ENCODE peak calls at places on chromosomes 3 and 15, in ten cellular contexts. Y is endothelial cell of umbilical vein, E is uterus, Q is tibial nerve, Z is transverse colon, K is BJ, T is GM23248, H is pancreas, G is fibroblast of the aortic adventitia, A is tibial artery. S is an unnamed sample.
A peak's percentile ranks its signal among the peaks of the same experiment; 100 is the strongest.

GRCh38 chr3:126546549-126547239 is 12.0 kb downstream of the C3orf22 start:
- DNase-seq in K (no peak), E (peak; percentile 4), A (peak; percentile 49), Z (peak; percentile 1), T (no peak), Q (no peak), H (no peak), G (no peak), Y (no peak), S (no peak)

GRCh38 chr3:34155108-34155507 is 356.7 kb downstream of the PDCD6IP start:
- DNase-seq in T (no peak), E (no peak), Z (no peak), Y (no peak), K (no peak), A (no peak), G (no peak), Q (no peak), H (no peak), S (no peak)

GRCh38 chr3:39065197-39065596 is 13.4 kb downstream of the WDR48 start:
- DNase-seq in K (no peak), G (peak; percentile 39), T (peak; percentile 78), A (no peak), Z (peak; percentile 20), E (no peak), H (no peak), Q (no peak), Y (peak; percentile 29), S (no peak)

GRCh38 chr15:42707068-42707467 is 29.9 kb downstream of the CDAN1 start:
- DNase-seq in G (peak; percentile 72), A (no peak), K (no peak), E (no peak), Q (no peak), H (no peak), T (peak; percentile 52), Z (no peak), Y (peak; percentile 72), S (peak; percentile 100)

GRCh38 chr3:197394464-197395321 is 96.3 kb upstream of the DLG1 start:
- DNase-seq in Y (peak; percentile 94), Q (peak; percentile 27), H (no peak), E (peak; percentile 83), Z (no peak), A (peak; percentile 37), G (peak; percentile 99), T (peak; percentile 100), K (peak; percentile 82), S (peak; percentile 98)

GRCh38 chr15:70856884-70857546 is 3.1 kb upstream of the LARP6 start:
- DNase-seq in Z (peak; percentile 47), G (peak; percentile 100), Y (peak; percentile 99), H (no peak), E (peak; percentile 94), Q (peak; percentile 78), K (peak; percentile 98), T (peak; percentile 98), A (peak; percentile 91), S (peak; percentile 79)

GRCh38 chr3:47104259-47104658 is 59.7 kb downstream of the SETD2 start:
- DNase-seq in A (no peak), K (no peak), E (no peak), Z (no peak), T (no peak), Y (no peak), H (no peak), Q (no peak), G (no peak), S (no peak)

GRCh38 chr15:62896380-62896866 is 146.1 kb upstream of the TPM1 start:
- DNase-seq in H (no peak), Q (no peak), T (no peak), E (no peak), A (no peak), Z (no peak), G (no peak), Y (no peak), K (no peak), S (peak; percentile 13)

GRCh38 chr15:101039461-101039860 is 120.3 kb downstream of the LRRK1 start:
- DNase-seq in Q (no peak), G (peak; percentile 88), K (no peak), T (no peak), H (no peak), A (peak; percentile 27), Z (peak; percentile 2), E (peak; percentile 37), Y (peak; percentile 21), S (no peak)

GRCh38 chr3:120177907-120178306 is 83.7 kb upstream of the GSK3B start:
- DNase-seq in K (no peak), E (no peak), G (no peak), Z (no peak), Y (no peak), A (no peak), Q (no peak), H (no peak), T (peak; percentile 30), S (no peak)
- H3K4me3 ChIP-seq in K (no peak overlapping the region), E (no peak overlapping the region), G (no peak overlapping the region), Z (no peak overlapping the region), Y (no peak overlapping the region), A (no peak overlapping the region), Q (no peak overlapping the region), H (no peak overlapping the region), T (peak overlapping the region; percentile 62), S (no peak overlapping the region)

GRCh38 chr15:99929266-99929665 is 196.0 kb upstream of the LYSMD4 start:
- DNase-seq in H (no peak), Q (no peak), K (no peak), A (no peak), T (no peak), Y (no peak), G (no peak), Z (no peak), E (no peak), S (no peak)

GRCh38 chr15:99925661-99926461 is 192.6 kb upstream of the LYSMD4 start:
- DNase-seq in H (peak; percentile 86), K (no peak), Q (peak; percentile 31), A (peak; percentile 78), Y (peak; percentile 16), T (peak; percentile 29), E (peak; percentile 66), G (no peak), Z (peak; percentile 83), S (peak; percentile 23)

GRCh38 chr15:99930696-99931095 is 197.5 kb upstream of the LYSMD4 start:
- DNase-seq in Z (no peak), T (no peak), A (no peak), Y (no peak), E (no peak), Q (no peak), H (no peak), G (no peak), K (no peak), S (no peak)

GRCh38 chr15:99931703-99932603 is 198.7 kb upstream of the LYSMD4 start:
- DNase-seq in E (no peak), Z (no peak), K (no peak), H (no peak), Q (no peak), G (no peak), A (no peak), T (peak; percentile 12), Y (no peak), S (no peak)

GRCh38 chr15:99928429-99928981 is 195.3 kb upstream of the LYSMD4 start:
- DNase-seq in G (peak; percentile 68), Q (peak; percentile 71), E (peak; percentile 72), Y (peak; percentile 54), A (peak; percentile 90), K (no peak), T (peak; percentile 84), H (peak; percentile 83), Z (peak; percentile 87), S (peak; percentile 17)
- H3K4me3 ChIP-seq in G (peak overlapping the region; percentile 71), Q (peak overlapping the region; percentile 44), E (peak overlapping the region; percentile 33), Y (peak overlapping the region; percentile 17), A (peak overlapping the region; percentile 62), K (peak overlapping the region; percentile 37), T (peak overlapping the region; percentile 56), H (no peak overlapping the region), Z (peak overlapping the region; percentile 27), S (peak overlapping the region; percentile 2)

DNA sequence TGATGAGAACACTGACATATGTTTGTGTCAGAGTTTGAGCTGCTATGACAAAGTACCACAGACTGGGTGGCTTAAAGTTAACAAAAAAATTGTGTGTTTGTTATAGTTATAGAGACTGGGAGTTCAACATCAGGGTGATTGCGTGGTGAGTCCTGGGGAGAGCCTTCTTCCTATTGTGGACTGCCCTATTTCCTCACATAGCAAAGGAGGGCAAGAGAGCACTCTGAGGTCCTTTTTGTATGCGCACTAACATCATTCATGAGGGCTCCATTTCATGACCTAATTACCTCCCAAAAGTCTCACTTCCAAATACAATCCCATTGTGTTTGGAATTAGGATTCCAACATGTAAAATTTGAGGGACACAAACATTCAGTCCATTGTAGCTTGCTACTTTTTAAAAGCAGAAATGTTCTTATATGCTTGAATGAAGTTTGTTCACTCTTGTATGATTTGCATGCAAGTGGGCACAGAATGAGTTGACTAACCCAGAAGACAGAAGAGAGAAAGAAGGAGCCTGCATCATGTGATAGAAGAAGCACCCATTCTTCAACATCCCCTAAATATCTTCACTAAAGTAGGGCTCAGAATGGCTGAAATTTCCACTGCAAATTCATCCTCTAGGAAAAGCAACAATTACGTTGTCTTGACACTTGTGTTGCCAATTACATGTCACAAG is 18.9 kb upstream of the ALCAM start:
- DNase-seq in G (no peak), Y (no peak), A (no peak), Z (no peak), H (no peak), T (no peak), E (no peak), K (no peak), Q (no peak), S (no peak)
- H3K4me3 ChIP-seq in G (no peak overlapping the region), Y (no peak overlapping the region), A (no peak overlapping the region), Z (no peak overlapping the region), H (no peak overlapping the region), T (no peak overlapping the region), E (no peak overlapping the region), K (no peak overlapping the region), Q (no peak overlapping the region), S (no peak overlapping the region)

GRCh38 chr15:39030291-39031070 is 465.9 kb upstream of the RASGRP1 start:
- DNase-seq in Z (no peak), Q (no peak), T (peak; percentile 8), E (no peak), H (no peak), Y (no peak), G (no peak), K (peak; percentile 27), A (no peak), S (no peak)

GRCh38 chr15:39025331-39025730 is 460.7 kb upstream of the RASGRP1 start:
- DNase-seq in Y (no peak), T (peak; percentile 24), G (no peak), Z (no peak), H (no peak), K (peak; percentile 28), Q (no peak), A (no peak), E (no peak), S (no peak)

GRCh38 chr15:39031596-39031995 is 467.0 kb upstream of the RASGRP1 start:
- DNase-seq in G (no peak), H (no peak), Z (no peak), A (no peak), T (no peak), E (no peak), Y (no peak), Q (no peak), K (no peak), S (no peak)

GRCh38 chr15:39025881-39026280 is 461.3 kb upstream of the RASGRP1 start:
- DNase-seq in G (no peak), Z (no peak), A (no peak), T (no peak), Q (no peak), Y (no peak), H (no peak), E (no peak), K (no peak), S (no peak)

DNA sequence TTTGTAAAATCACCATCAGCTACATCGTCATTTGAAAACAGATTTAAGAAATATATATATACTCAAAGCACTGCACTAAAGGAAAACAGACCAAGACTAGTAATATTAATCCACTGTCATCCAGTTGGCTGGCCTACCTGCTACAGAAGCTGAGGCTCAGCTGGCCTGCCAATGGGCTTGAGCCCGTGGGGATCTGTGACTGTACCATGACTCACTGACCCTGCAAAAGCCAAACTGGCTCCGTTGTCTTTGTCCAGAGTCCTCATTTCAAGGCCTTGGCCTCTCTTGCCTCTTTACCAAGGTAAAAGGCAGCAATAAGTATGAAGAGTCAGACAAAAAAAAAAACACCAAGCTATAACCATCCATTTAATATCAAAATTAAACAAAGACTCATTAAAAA is 463.5 kb upstream of the RASGRP1 start:
- DNase-seq in Q (no peak), H (no peak), T (peak; percentile 86), G (peak; percentile 84), A (no peak), E (no peak), Z (no peak), K (no peak), Y (peak; percentile 14), S (no peak)
- H3K4me3 ChIP-seq in Q (no peak overlapping the region), H (no peak overlapping the region), T (no peak overlapping the region), G (no peak overlapping the region), A (no peak overlapping the region), E (no peak overlapping the region), Z (no peak overlapping the region), K (no peak overlapping the region), Y (no peak overlapping the region), S (no peak overlapping the region)

S was measured in LNCaP clone FGC.